ENCODE peak calls at places on chromosomes 16 and 17, in five cellular contexts. L is endothelial cell, W is fibroblast of lung, U is nephron progenitor cell, R is heart right ventricle. X is an unnamed sample.

GRCh38 chr17:78366109-78366848 is 6.4 kb upstream of the SOCS3 start:
- DNase-seq in L (no peak), W (peak), U (no peak), R (no peak), X (no peak)

GRCh38 chr16:855471-855870 is 54.9 kb upstream of the GNG13 start:
- DNase-seq in L (no peak), W (no peak), U (no peak), R (no peak), X (no peak)

GRCh38 chr17:57552114-57552601 is 192.9 kb downstream of the CCDC182 start:
- DNase-seq in L (peak), W (peak), U (peak), R (peak), X (peak)

GRCh38 chr17:38558751-38559024 is 47.1 kb downstream of the SRCIN1 start:
- DNase-seq in L (no peak), W (no peak), U (no peak), R (no peak), X (no peak)

GRCh38 chr17:28334176-28334575 is 1.1 kb downstream of the IFT20 start:
- DNase-seq in L (peak), W (no peak), U (no peak), R (no peak), X (no peak)

GRCh38 chr17:75267146-75267402 is 4.0 kb downstream of the MIF4GD start:
- DNase-seq in L (no peak), W (no peak), U (no peak), R (no peak), X (no peak)

GRCh38 chr17:31842416-31843381 is 16.3 kb downstream of the COPRS start:
- DNase-seq in L (peak), W (peak), U (peak), R (peak), X (peak)

GRCh38 chr16:67246081-67246944 is 968 bp downstream of the FHOD1 start:
- DNase-seq in L (peak), W (peak), U (peak), R (peak), X (peak)

GRCh38 chr17:29443041-29443440 is 52.9 kb downstream of the TAOK1 start:
- DNase-seq in L (no peak), W (no peak), U (no peak), R (no peak), X (no peak)

GRCh38 chr16:57260294-57260929 is 15.4 kb downstream of the ARL2BP start:
- DNase-seq in L (peak), W (peak), U (no peak), R (no peak), X (peak)

GRCh38 chr16:55678061-55678935 is 22.5 kb downstream of the SLC6A2 start:
- DNase-seq in L (no peak), W (no peak), U (no peak), R (no peak), X (no peak)

GRCh38 chr16:89729863-89730574 is 8.7 kb downstream of the ZNF276 start:
- DNase-seq in L (no peak), W (no peak), U (no peak), R (no peak), X (no peak)

GRCh38 chr17:73138541-73139138 is 26.2 kb upstream of the SSTR2 start:
- DNase-seq in L (no peak), W (no peak), U (peak), R (no peak), X (no peak)

GRCh38 chr17:81841866-81842265 is 7.0 kb upstream of the PPP1R27 start:
- DNase-seq in L (no peak), W (no peak), U (no peak), R (no peak), X (no peak)

GRCh38 chr17:15181816-15182215 is 83.3 kb downstream of the PMP22 start:
- DNase-seq in L (no peak), W (no peak), U (no peak), R (no peak), X (no peak)

GRCh38 chr17:17752822-17753448 is 71.7 kb downstream of the RAI1 start:
- DNase-seq in L (no peak), W (no peak), U (no peak), R (no peak), X (no peak)

GRCh38 chr17:9402590-9403199 is 172.9 kb downstream of the STX8 start:
- DNase-seq in L (peak), W (peak), U (peak), R (no peak), X (peak)

GRCh38 chr16:60166111-60166510 is 1432.0 kb upstream of the GOT2 start:
- DNase-seq in L (no peak), W (no peak), U (no peak), R (no peak), X (no peak)

GRCh38 chr16:55470533-55471371 is 8.2 kb upstream of the MMP2 start:
- DNase-seq in L (no peak), W (peak), U (no peak), R (no peak), X (no peak)

GRCh38 chr17:17809527-17810373 is 27.0 kb downstream of the SREBF1 start:
- DNase-seq in L (peak), W (peak), U (peak), R (peak), X (no peak)

GRCh38 chr17:44217738-44218343 is 1.6 kb downstream of the UBTF start:
- DNase-seq in L (no peak), W (no peak), U (no peak), R (peak), X (peak)

GRCh38 chr17:75753514-75754377 is 11.2 kb downstream of the GALK1 start:
- DNase-seq in L (peak), W (peak), U (peak), R (peak), X (peak)

GRCh38 chr17:17978481-17979424 is 6.1 kb downstream of the DRC3 start:
- DNase-seq in L (no peak), W (no peak), U (no peak), R (no peak), X (no peak)

GRCh38 chr16:83145297-83145696 is 518.5 kb downstream of the CDH13 start:
- DNase-seq in L (no peak), W (no peak), U (no peak), R (no peak), X (no peak)

GRCh38 chr16:69106491-69107291 is 1.2 kb downstream of the HAS3 start:
- DNase-seq in L (no peak), W (no peak), U (peak), R (no peak), X (no peak)

GRCh38 chr16:66147338-66147737 is 219.2 kb upstream of the CDH5 start:
- DNase-seq in L (no peak), W (no peak), U (no peak), R (no peak), X (no peak)

GRCh38 chr16:49158029-49158642 is 123.5 kb downstream of the CBLN1 start:
- DNase-seq in L (peak), W (peak), U (peak), R (peak), X (peak)

GRCh38 chr16:4293822-4294457 is 21.1 kb upstream of the TFAP4 start:
- DNase-seq in L (peak), W (peak), U (peak), R (peak), X (no peak)

GRCh38 chr16:58196898-58197313 is 1.0 kb downstream of the CSNK2A2 start:
- DNase-seq in L (no peak), W (peak), U (no peak), R (no peak), X (peak)

GRCh38 chr16:11005611-11005975 is 61.2 kb downstream of the CLEC16A start:
- DNase-seq in L (no peak), W (peak), U (no peak), R (no peak), X (no peak)

GRCh38 chr16:68644303-68644702 is 807 bp upstream of the CDH3 start:
- DNase-seq in L (no peak), W (no peak), U (peak), R (no peak), X (no peak)

GRCh38 chr17:36094232-36094631 is 4.3 kb upstream of the CCL3 start:
- DNase-seq in L (no peak), W (no peak), U (no peak), R (no peak), X (no peak)

GRCh38 chr16:3577302-3577752 is at the start of gene NLRC3:
- DNase-seq in L (no peak), W (no peak), U (no peak), R (no peak), X (peak)

GRCh38 chr17:77819497-77819896 is 139.0 kb upstream of the TNRC6C start:
- DNase-seq in L (no peak), W (no peak), U (no peak), R (no peak), X (no peak)

GRCh38 chr17:80503031-80503430 is 26.6 kb upstream of the NPTX1 start:
- DNase-seq in L (no peak), W (no peak), U (no peak), R (no peak), X (no peak)
- TF ChIP-seq CTCF in L (no peak), W (no peak), U (no peak), R (no peak), X (no peak)

GRCh38 chr16:30430428-30430970 is 669 bp upstream of the DCTPP1 start:
- DNase-seq in L (no peak), W (no peak), U (peak), R (no peak), X (no peak)
- TF ChIP-seq CTCF in L (no peak), W (no peak), U (no peak), R (no peak), X (peak)

GRCh38 chr16:23348579-23349469 is 46.7 kb downstream of the SCNN1B start:
- DNase-seq in L (peak), W (no peak), U (peak), R (no peak), X (peak)
- TF ChIP-seq CTCF in L (no peak), W (peak), U (no peak), R (no peak), X (peak)

GRCh38 chr17:63476857-63477470 is at the start of gene ACE:
- DNase-seq in L (peak), W (no peak), U (peak), R (peak), X (peak)
- TF ChIP-seq CTCF in L (no peak), W (no peak), U (no peak), R (no peak), X (peak)

GRCh38 chr17:55005520-55005919 is 37.0 kb downstream of the STXBP4 start:
- DNase-seq in L (no peak), W (peak), U (no peak), R (no peak), X (peak)
- TF ChIP-seq CTCF in L (peak), W (peak), U (peak), R (no peak), X (peak)

GRCh38 chr16:71482569-71482968 is 6.6 kb downstream of the ZNF19 start:
- DNase-seq in L (no peak), W (no peak), U (no peak), R (no peak), X (no peak)

GRCh38 chr16:71484006-71484893 is 4.9 kb downstream of the ZNF19 start:
- DNase-seq in L (peak), W (peak), U (peak), R (peak), X (peak)

GRCh38 chr16:71476457-71476856 is 12.7 kb downstream of the ZNF19 start:
- DNase-seq in L (no peak), W (no peak), U (no peak), R (no peak), X (no peak)

GRCh38 chr16:71474864-71475263 is 12.8 kb upstream of the ZNF23 start:
- DNase-seq in L (no peak), W (peak), U (no peak), R (no peak), X (no peak)

DNA sequence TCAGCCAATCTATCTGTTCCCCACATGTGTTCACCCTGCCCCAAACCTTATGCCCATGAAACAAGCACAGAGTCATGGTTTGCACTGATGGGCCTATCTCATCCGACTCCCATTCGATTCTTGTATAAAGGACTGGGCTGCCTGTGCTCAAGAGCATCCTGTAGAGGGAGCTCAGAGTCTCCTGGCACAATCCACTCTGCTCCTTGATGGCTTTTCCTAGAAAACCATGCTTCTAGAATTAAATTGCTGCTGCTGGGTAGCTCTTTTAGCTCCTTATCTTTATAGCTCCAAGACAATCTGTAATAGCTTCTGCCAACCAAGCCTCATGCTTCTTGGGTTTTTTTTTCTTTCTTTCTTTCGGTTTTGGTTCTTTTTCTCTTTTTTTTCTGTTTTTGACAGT is 9.7 kb downstream of the ZNF19 start:
- DNase-seq in L (peak), W (peak), U (peak), R (no peak), X (peak)
- TF ChIP-seq CTCF in L (no peak), W (peak), U (peak), R (no peak), X (no peak)

GRCh38 chr16:85056211-85056748 is 28.7 kb downstream of the KIAA0513 start:
- DNase-seq in L (peak), W (peak), U (no peak), R (no peak), X (no peak)
- TF ChIP-seq CTCF in L (no peak), W (peak), U (no peak), R (peak), X (no peak)

GRCh38 chr16:80557037-80557436 is 16.2 kb downstream of the DYNLRB2 start:
- DNase-seq in L (no peak), W (no peak), U (no peak), R (no peak), X (no peak)
- TF ChIP-seq CTCF in L (no peak), W (no peak), U (no peak), R (no peak), X (no peak)

GRCh38 chr17:45650601-45651000 is 133.5 kb upstream of the CRHR1 start:
- DNase-seq in L (no peak), W (no peak), U (no peak), R (no peak), X (no peak)
- TF ChIP-seq CTCF in L (no peak), W (no peak), U (no peak), R (no peak), X (no peak)

GRCh38 chr17:19578545-19578944 is 44.9 kb downstream of the SLC47A1 start:
- DNase-seq in L (no peak), W (no peak), U (no peak), R (no peak), X (no peak)
- TF ChIP-seq CTCF in L (no peak), W (no peak), U (no peak), R (no peak), X (no peak)